ENCODE peak calls at places on chromosome 12, in nine cellular contexts. S is mammary epithelial cell; I is heart left ventricle; N is GM23248; W is psoas muscle; F is A549; V is trophoblast cell; Y is tibial nerve; E is naive thymus-derived CD4-positive, alpha-beta T cell. A is an unnamed sample.
A peak's percentile ranks its signal among the peaks of the same experiment; 100 is the strongest.

GRCh38 chr12:66132408-66132807 is 1.9 kb upstream of the LLPH start:
- DNase-seq in Y (no peak), W (no peak), E (no peak), V (no peak), I (peak; percentile 29), S (peak; percentile 35), F (peak; percentile 61), N (peak; percentile 89), A (no peak)

GRCh38 chr12:117050060-117050459 is 49.2 kb downstream of the TESC start:
- DNase-seq in Y (no peak), E (no peak), N (no peak), F (no peak), I (no peak), S (no peak), V (no peak), W (no peak), A (no peak)

GRCh38 chr12:115941362-115941761 is 336.1 kb downstream of the MED13L start:
- DNase-seq in F (no peak), W (no peak), I (no peak), E (no peak), S (no peak), Y (no peak), N (peak; percentile 50), V (no peak), A (no peak)

GRCh38 chr12:68038650-68039049 is 49.4 kb downstream of the IFNG-AS1 start:
- DNase-seq in N (no peak), F (no peak), W (no peak), Y (no peak), S (no peak), I (no peak), E (no peak), V (no peak), A (no peak)

GRCh38 chr12:98745578-98746391 is 100.7 kb downstream of the APAF1 start:
- DNase-seq in I (no peak), F (no peak), V (peak; percentile 59), Y (no peak), E (no peak), N (peak; percentile 53), W (no peak), S (no peak), A (no peak)

GRCh38 chr12:16607895-16608294 is 1.9 kb upstream of the LMO3 start:
- DNase-seq in V (no peak), I (no peak), E (no peak), Y (no peak), S (no peak), W (no peak), F (no peak), N (no peak), A (no peak)

GRCh38 chr12:1594045-1594294 is 411 bp downstream of the FBXL14 start:
- DNase-seq in E (no peak), N (peak; percentile 86), I (peak; percentile 76), F (peak; percentile 67), W (peak; percentile 84), Y (no peak), V (peak; percentile 16), S (peak; percentile 66), A (peak; percentile 62)

GRCh38 chr12:124387510-124387855 is 92.6 kb downstream of the RFLNA start:
- DNase-seq in N (peak; percentile 46), E (no peak), W (peak; percentile 95), V (peak; percentile 40), F (no peak), S (no peak), I (peak; percentile 83), Y (no peak), A (no peak)

GRCh38 chr12:22609501-22609900 is 15.5 kb upstream of the ETNK1 start:
- DNase-seq in I (no peak), S (no peak), E (no peak), W (no peak), Y (no peak), V (no peak), N (no peak), F (no peak), A (no peak)

GRCh38 chr12:77847665-77848431 is 17.2 kb downstream of the NAV3 start:
- DNase-seq in I (no peak), N (peak; percentile 86), E (no peak), V (no peak), Y (no peak), S (peak; percentile 96), W (no peak), F (no peak), A (no peak)

GRCh38 chr12:79826267-79827128 is 108.4 kb downstream of the PPP1R12A start:
- DNase-seq in S (no peak), Y (no peak), W (no peak), F (no peak), E (no peak), N (no peak), I (no peak), V (peak; percentile 8), A (no peak)

GRCh38 chr12:132614029-132614428 is 3.6 kb upstream of the LRCOL1 start:
- DNase-seq in V (no peak), E (no peak), Y (no peak), N (no peak), S (no peak), F (no peak), I (no peak), W (no peak), A (no peak)

GRCh38 chr12:27555928-27556778 is 32.1 kb downstream of the PPFIBP1 start:
- DNase-seq in Y (no peak), W (no peak), I (no peak), S (peak; percentile 63), N (peak; percentile 72), F (no peak), V (no peak), E (no peak), A (no peak)

GRCh38 chr12:5166976-5167375 is 123.3 kb downstream of the KCNA5 start:
- DNase-seq in W (no peak), V (no peak), I (no peak), F (no peak), N (peak; percentile 88), S (peak; percentile 73), Y (no peak), E (no peak), A (no peak)

GRCh38 chr12:116053479-116054195 is 223.9 kb downstream of the MED13L start:
- DNase-seq in V (no peak), F (peak; percentile 59), S (peak; percentile 14), I (peak; percentile 33), N (peak; percentile 79), Y (peak; percentile 71), E (no peak), W (no peak), A (no peak)

GRCh38 chr12:68559984-68560822 is 50.5 kb upstream of the RAP1B start:
- DNase-seq in S (no peak), V (peak; percentile 50), N (peak; percentile 22), F (no peak), E (no peak), I (peak; percentile 35), W (peak; percentile 58), Y (peak; percentile 17), A (no peak)

GRCh38 chr12:23662966-23663365 is 286.5 kb downstream of the SOX5 start:
- DNase-seq in S (no peak), Y (peak; percentile 29), I (no peak), F (no peak), W (no peak), N (no peak), E (no peak), V (no peak), A (no peak)

GRCh38 chr12:80400591-80400991 is 43.4 kb upstream of the PTPRQ start:
- DNase-seq in S (no peak), W (peak; percentile 49), Y (no peak), V (no peak), I (no peak), N (no peak), F (no peak), E (no peak), A (peak; percentile 22)

GRCh38 chr12:28582687-28583376 is 392.6 kb downstream of the CCDC91 start:
- DNase-seq in Y (no peak), E (no peak), I (no peak), N (no peak), F (no peak), V (no peak), S (no peak), W (no peak), A (no peak)

GRCh38 chr12:32477714-32478113 is 78.4 kb downstream of the FGD4 start:
- DNase-seq in Y (no peak), S (no peak), I (no peak), F (no peak), V (no peak), N (no peak), W (no peak), E (no peak), A (no peak)

GRCh38 chr12:70637686-70638085 is 457 bp upstream of the PTPRB start:
- DNase-seq in V (no peak), N (no peak), F (no peak), E (no peak), W (no peak), S (no peak), Y (no peak), I (no peak), A (no peak)
- H3K27ac ChIP-seq in V (no peak overlapping the region), N (no peak overlapping the region), F (no peak overlapping the region), E (no peak overlapping the region), W (peak overlapping the region; percentile 11), S (no peak overlapping the region), Y (no peak overlapping the region), I (peak overlapping the region; percentile 74), A (no peak overlapping the region)

GRCh38 chr12:50637870-50638481 is 125.9 kb upstream of the ATF1 start:
- DNase-seq in V (no peak), N (peak; percentile 77), Y (no peak), E (peak; percentile 66), W (no peak), F (peak; percentile 54), I (no peak), S (peak; percentile 45), A (no peak)
- H3K27ac ChIP-seq in V (no peak overlapping the region), N (no peak overlapping the region), Y (no peak overlapping the region), E (no peak overlapping the region), W (no peak overlapping the region), F (no peak overlapping the region), I (peak overlapping the region; percentile 12), S (peak overlapping the region; percentile 6), A (peak overlapping the region; percentile 71)

GRCh38 chr12:122123051-122123760 is 44.6 kb downstream of the MLXIP start:
- DNase-seq in I (peak; percentile 64), N (peak; percentile 76), E (peak; percentile 68), V (peak; percentile 55), Y (peak; percentile 93), W (peak; percentile 74), F (peak; percentile 76), S (peak; percentile 65), A (peak; percentile 17)
- H3K27ac ChIP-seq in I (no peak overlapping the region), N (no peak overlapping the region), E (peak overlapping the region; percentile 23), V (no peak overlapping the region), Y (no peak overlapping the region), W (peak overlapping the region; percentile 83), F (peak overlapping the region; percentile 83), S (no peak overlapping the region), A (no peak overlapping the region)

GRCh38 chr12:12008232-12008850 is 62.4 kb upstream of the BCL2L14 start:
- DNase-seq in I (no peak), F (no peak), E (peak; percentile 25), Y (no peak), V (no peak), S (peak; percentile 25), W (no peak), N (no peak), A (no peak)
- H3K27ac ChIP-seq in I (peak overlapping the region; percentile 92), F (no peak overlapping the region), E (peak overlapping the region; percentile 16), Y (no peak overlapping the region), V (no peak overlapping the region), S (no peak overlapping the region), W (no peak overlapping the region), N (no peak overlapping the region), A (no peak overlapping the region)

DNA sequence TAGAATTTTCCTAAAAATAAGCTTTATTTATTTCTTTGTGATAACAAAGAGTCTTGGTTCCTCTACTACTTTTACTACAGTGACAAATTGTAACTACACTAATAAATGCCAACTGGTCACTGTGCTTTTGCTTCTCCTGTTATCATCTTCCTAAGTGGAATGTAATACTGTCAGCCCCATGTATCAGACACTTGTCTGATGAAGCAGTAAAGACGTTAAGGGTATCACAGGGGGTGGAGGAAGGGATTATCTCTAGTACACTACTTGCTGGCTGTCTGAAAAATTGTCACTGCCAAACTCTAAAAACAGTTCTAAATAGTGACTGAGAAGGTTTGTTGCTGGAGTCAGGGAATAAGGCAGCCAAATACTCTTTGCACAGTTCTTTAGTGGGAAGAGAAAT is 11.3 kb downstream of the ASB8 start:
- DNase-seq in V (no peak), W (no peak), F (no peak), Y (no peak), N (no peak), E (no peak), S (no peak), I (no peak), A (no peak)
- H3K27ac ChIP-seq in V (no peak overlapping the region), W (peak overlapping the region; percentile 97), F (no peak overlapping the region), Y (no peak overlapping the region), N (no peak overlapping the region), E (no peak overlapping the region), S (no peak overlapping the region), I (peak overlapping the region; percentile 4), A (no peak overlapping the region)